ENCODE peak calls at places on chromosomes 11 and 22, in four cellular contexts. I, O, M and G are unnamed samples.

GRCh38 chr11:134575504-134576230 is 163.6 kb upstream of the B3GAT1 start:
- DNase-seq in O (no peak), I (no peak), M (no peak), G (no peak)

GRCh38 chr11:87832216-87832615 is 343.0 kb downstream of the RAB38 start:
- DNase-seq in O (no peak), I (no peak), M (no peak), G (no peak)

GRCh38 chr22:26797910-26798309 is 140.5 kb downstream of the MIAT start:
- DNase-seq in I (no peak), M (no peak), O (no peak), G (no peak)

GRCh38 chr11:95175969-95176368 is 55.0 kb downstream of the SESN3 start:
- DNase-seq in M (no peak), O (no peak), I (no peak), G (no peak)

GRCh38 chr22:28706845-28707244 is 27.2 kb upstream of the TTC28 start:
- DNase-seq in O (no peak), M (no peak), I (no peak), G (no peak)

GRCh38 chr11:7927635-7928034 is 3.4 kb downstream of the OR10A6 start:
- DNase-seq in M (peak), I (no peak), O (no peak), G (peak)

GRCh38 chr11:9972917-9973504 is 309.1 kb downstream of the SWAP70 start:
- DNase-seq in I (peak), O (no peak), M (peak), G (peak)

GRCh38 chr11:128458316-128458715 is 129.0 kb downstream of the ETS1 start:
- DNase-seq in O (no peak), M (peak), I (peak), G (peak)

GRCh38 chr11:19164230-19164855 is 37.4 kb downstream of the CSRP3 start:
- DNase-seq in O (no peak), I (no peak), M (no peak), G (no peak)

GRCh38 chr11:71173709-71174108 is 78.7 kb downstream of the SHANK2 start:
- DNase-seq in M (no peak), I (no peak), O (no peak), G (no peak)

GRCh38 chr11:11979487-11980117 is 28.8 kb downstream of the DKK3 start:
- DNase-seq in O (no peak), M (peak), I (peak), G (peak)

GRCh38 chr11:95450547-95451123 is 219.6 kb upstream of the SESN3 start:
- DNase-seq in O (no peak), I (peak), M (peak), G (peak)

GRCh38 chr22:27867958-27868737 is 50.9 kb downstream of the PITPNB start:
- DNase-seq in I (no peak), M (no peak), O (no peak), G (no peak)

GRCh38 chr11:834371-835316 is 1.9 kb downstream of the CD151 start:
- DNase-seq in M (peak), I (peak), O (peak), G (peak)

GRCh38 chr11:67041602-67042001 is 15.0 kb upstream of the RHOD start:
- DNase-seq in O (no peak), M (no peak), I (no peak), G (no peak)

GRCh38 chr22:19942886-19943664 is 1.5 kb upstream of the TXNRD2 start:
- DNase-seq in M (peak), O (peak), I (peak), G (peak)

GRCh38 chr11:126391970-126392637 is 36.6 kb downstream of the ST3GAL4 start:
- DNase-seq in I (no peak), O (peak), M (peak), G (peak)

GRCh38 chr22:27670701-27671412 is 130.7 kb downstream of the MN1 start:
- DNase-seq in M (peak), I (no peak), O (no peak), G (peak)

GRCh38 chr11:60788401-60789110 is 3.4 kb downstream of the MS4A10 start:
- DNase-seq in O (no peak), M (peak), I (no peak), G (peak)

GRCh38 chr11:79439430-79439892 is 1.4 kb downstream of the TENM4 start:
- DNase-seq in O (peak), M (peak), I (peak), G (no peak)

GRCh38 chr11:66719111-66719872 is 9.7 kb downstream of the SPTBN2 start:
- DNase-seq in M (no peak), O (no peak), I (no peak), G (no peak)

GRCh38 chr11:70029831-70030811 is 48.0 kb upstream of the ANO1 start:
- DNase-seq in O (no peak), I (no peak), M (no peak), G (no peak)

GRCh38 chr11:17188675-17189074 is 19.1 kb downstream of the PIK3C2A start:
- DNase-seq in I (no peak), M (no peak), O (no peak), G (peak)

GRCh38 chr22:28882545-28882877 is 861 bp upstream of the ZNRF3 start:
- DNase-seq in I (no peak), O (no peak), M (peak), G (peak)

GRCh38 chr11:106608677-106609076 is 409.6 kb downstream of the GUCY1A2 start:
- DNase-seq in M (peak), O (no peak), I (peak), G (peak)

GRCh38 chr11:87878373-87878779 is 296.9 kb downstream of the RAB38 start:
- DNase-seq in O (no peak), M (peak), I (peak), G (peak)

GRCh38 chr22:50469377-50470305 is 5.2 kb downstream of the SBF1 start:
- DNase-seq in M (peak), O (no peak), I (peak), G (peak)

GRCh38 chr11:3796796-3797328 is 492 bp downstream of the NUP98 start:
- DNase-seq in I (no peak), M (no peak), O (no peak), G (peak)

GRCh38 chr22:30829901-30830550 is 135.4 kb downstream of the OSBP2 start:
- DNase-seq in M (peak), I (peak), O (no peak), G (peak)

GRCh38 chr11:13229675-13230359 is 47.8 kb upstream of the BMAL1 start:
- DNase-seq in M (no peak), O (no peak), I (peak), G (no peak)

GRCh38 chr11:70491696-70492472 is 93.6 kb downstream of the CTTN start:
- DNase-seq in O (peak), I (no peak), M (no peak), G (no peak)

GRCh38 chr22:49872347-49872746 is 18.7 kb downstream of the ZBED4 start:
- DNase-seq in O (no peak), M (no peak), I (no peak), G (no peak)

GRCh38 chr11:45538939-45539338 is 126.5 kb downstream of the CHST1 start:
- DNase-seq in I (no peak), M (peak), O (no peak), G (no peak)

GRCh38 chr22:35205956-35206355 is 51.3 kb upstream of the HMGXB4 start:
- DNase-seq in M (peak), O (no peak), I (no peak), G (peak)

GRCh38 chr11:103315248-103315647 is 206.0 kb downstream of the DYNC2H1 start:
- DNase-seq in O (no peak), M (no peak), I (no peak), G (no peak)

GRCh38 chr11:104713366-104713765 is 184.9 kb downstream of the CASP12 start:
- DNase-seq in I (peak), M (peak), O (no peak), G (peak)

DNA sequence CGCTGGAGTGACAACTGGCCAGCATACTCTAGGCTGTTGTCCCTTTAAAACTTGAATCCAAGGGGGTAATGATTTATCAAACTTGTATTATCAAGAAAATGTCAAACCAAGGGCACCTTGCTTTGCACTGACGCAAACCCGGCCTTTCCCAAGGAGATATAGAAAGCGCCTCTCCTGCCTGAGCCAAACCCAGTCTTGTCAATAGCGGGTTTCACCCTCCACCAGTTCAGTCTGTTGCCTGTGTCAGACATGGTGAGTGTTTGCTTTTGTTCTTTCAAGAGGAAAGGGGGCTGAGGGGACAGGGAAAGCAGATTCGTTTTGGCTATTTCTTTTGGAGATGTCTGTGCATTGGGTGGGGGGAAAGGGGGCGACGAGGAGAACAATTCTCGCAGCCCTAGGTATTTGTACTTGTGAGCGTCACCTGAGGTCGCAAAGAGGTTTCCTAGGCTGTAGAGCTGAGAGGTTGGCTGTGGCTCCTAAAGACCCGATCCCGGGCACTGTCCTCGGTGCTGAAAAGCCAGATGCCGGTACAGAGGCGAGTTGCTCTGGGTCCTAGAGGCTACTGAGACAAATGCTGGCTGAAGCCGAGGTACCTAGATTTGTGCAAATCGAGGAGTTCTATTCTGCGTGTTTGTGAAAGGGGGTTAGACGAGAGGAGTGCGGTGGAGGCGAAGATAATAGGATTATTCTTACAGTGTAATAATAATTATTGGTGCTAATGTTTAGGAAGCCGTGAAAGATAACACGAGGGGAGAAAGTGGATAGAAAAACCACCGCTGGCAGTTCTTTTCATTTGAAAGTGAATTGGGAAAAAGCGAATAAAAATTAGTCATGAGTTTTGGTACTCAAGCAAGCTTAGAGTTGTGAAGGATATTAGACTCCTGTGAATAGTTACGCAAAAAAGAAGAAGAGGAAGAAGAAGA is at the start of gene SLC6A5:
- DNase-seq in O (peak), I (peak), M (peak), G (peak)
- H3K4me3 ChIP-seq in O (no peak), I (no peak), M (no peak), G (no peak)

GRCh38 chr11:114340311-114341131 is 44.3 kb downstream of the NNMT start:
- DNase-seq in M (peak), I (peak), O (peak), G (peak)
- TF ChIP-seq CTCF in M (peak), I (peak), O (peak), G (peak)

DNA sequence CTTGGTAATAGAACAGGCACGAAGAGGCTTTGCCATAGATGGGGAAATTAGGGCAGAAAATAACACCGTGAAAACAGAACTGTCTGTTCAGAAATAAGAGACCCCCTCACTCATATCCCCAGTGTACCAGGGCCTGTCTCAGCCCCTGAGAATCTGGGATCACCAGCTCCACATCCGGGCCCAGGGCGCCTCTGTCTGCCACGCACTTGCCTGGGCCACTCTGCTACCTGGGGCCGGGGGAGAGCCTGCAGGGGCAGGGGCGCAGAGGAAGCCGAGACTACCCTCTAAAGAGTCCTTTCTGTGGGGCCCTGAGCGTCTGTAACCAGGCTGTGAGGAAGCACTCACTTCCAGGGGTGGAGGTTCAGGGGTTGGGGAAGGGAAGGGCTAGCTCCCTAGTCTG is 19.8 kb downstream of the NECTIN1 start:
- DNase-seq in I (no peak), M (no peak), O (no peak), G (no peak)
- H3K4me3 ChIP-seq in I (no peak), M (no peak), O (no peak), G (no peak)

GRCh38 chr11:68524681-68525080 is 64.1 kb downstream of the PPP6R3 start:
- DNase-seq in M (no peak), I (no peak), O (no peak), G (no peak)

GRCh38 chr11:68524213-68524612 is 63.7 kb downstream of the PPP6R3 start:
- DNase-seq in I (no peak), M (no peak), O (no peak), G (peak)

GRCh38 chr11:68521962-68522626 is 61.5 kb downstream of the PPP6R3 start:
- DNase-seq in O (no peak), I (no peak), M (no peak), G (no peak)

GRCh38 chr11:68525320-68525719 is 64.8 kb downstream of the PPP6R3 start:
- DNase-seq in O (no peak), M (no peak), I (no peak), G (no peak)

DNA sequence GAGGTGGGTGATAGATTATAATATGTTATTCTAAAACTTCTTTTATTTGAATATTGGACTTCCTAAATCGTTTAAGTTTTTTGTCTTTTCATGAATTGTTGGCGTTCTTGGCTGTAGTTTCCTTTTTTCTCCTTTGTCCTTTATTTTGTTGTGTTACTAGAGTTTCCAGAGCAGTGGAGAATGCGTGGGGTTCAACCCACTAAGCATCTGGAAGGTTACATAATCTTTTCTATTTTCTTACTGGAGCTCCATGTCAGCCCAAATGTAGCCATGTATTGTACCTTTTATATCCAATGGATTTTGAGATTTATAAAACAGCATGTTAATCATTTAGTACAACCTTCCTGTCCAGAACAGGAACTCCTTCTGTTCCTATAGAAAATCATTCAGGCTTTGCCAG is 63.2 kb downstream of the PPP6R3 start:
- DNase-seq in M (no peak), O (no peak), I (peak), G (no peak)
- TF ChIP-seq CTCF in M (no peak), O (no peak), I (no peak), G (no peak)

DNA sequence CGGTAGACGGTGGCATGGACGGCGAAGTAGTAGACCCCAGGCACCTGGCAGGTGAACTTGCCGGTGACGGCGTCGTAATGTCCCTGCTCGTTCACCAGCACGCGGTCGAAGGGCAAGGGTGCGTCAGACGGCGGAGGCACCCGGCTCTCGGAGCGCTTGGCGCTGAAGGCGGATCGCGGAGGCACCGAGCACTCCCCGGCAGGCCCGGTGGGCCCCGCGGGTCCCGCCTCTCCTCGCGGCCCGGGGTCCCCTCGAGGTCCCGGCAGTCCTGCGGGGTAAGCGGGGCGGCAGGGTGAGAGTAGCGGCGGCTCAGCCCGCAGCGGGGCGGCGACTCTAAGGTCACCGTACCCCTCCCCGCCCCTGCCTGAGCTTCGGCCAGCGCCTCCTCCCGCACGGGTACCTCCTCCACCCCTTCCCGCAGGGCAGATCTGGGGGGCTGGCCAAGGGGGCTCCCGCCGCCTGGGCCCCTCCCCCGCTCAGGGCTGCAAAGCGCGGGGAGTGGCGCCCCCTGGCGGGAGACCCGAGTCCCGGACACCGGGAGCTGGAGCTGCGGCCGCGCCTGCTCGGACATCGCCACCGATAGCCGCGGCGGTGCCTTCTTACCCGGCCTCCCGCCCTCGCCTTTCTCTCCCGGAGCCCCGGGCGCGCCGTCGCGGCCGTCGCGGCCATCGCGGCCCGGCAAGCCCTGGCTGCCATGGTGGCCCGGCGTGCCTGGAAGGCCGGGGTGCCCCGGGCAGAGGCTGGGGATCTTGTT is 925 bp downstream of the C1QTNF5 start:
- DNase-seq in I (peak), M (peak), O (peak), G (peak)
- H3K4me3 ChIP-seq in I (peak), M (peak), O (peak), G (peak)

GRCh38 chr11:123741159-123741951 is at the start of gene ZNF202:
- DNase-seq in I (peak), M (peak), O (peak), G (peak)
- TF ChIP-seq CTCF in I (peak), M (no peak), O (no peak), G (no peak)

GRCh38 chr11:47354913-47355282 is 2.4 kb upstream of the MYBPC3 start:
- DNase-seq in M (peak), I (no peak), O (no peak), G (no peak)
- H3K4me3 ChIP-seq in M (peak), I (peak), O (peak), G (no peak)

GRCh38 chr11:63508745-63509144 is 2.9 kb downstream of the LGALS12 start:
- DNase-seq in M (no peak), O (no peak), I (no peak), G (no peak)

GRCh38 chr11:63510360-63511130 is 4.7 kb downstream of the LGALS12 start:
- DNase-seq in M (peak), O (peak), I (peak), G (peak)

GRCh38 chr11:63504933-63505586 is 824 bp upstream of the LGALS12 start:
- DNase-seq in M (peak), I (no peak), O (peak), G (peak)

GRCh38 chr11:63505857-63506528 is at the start of gene LGALS12:
- DNase-seq in I (no peak), M (peak), O (no peak), G (peak)

DNA sequence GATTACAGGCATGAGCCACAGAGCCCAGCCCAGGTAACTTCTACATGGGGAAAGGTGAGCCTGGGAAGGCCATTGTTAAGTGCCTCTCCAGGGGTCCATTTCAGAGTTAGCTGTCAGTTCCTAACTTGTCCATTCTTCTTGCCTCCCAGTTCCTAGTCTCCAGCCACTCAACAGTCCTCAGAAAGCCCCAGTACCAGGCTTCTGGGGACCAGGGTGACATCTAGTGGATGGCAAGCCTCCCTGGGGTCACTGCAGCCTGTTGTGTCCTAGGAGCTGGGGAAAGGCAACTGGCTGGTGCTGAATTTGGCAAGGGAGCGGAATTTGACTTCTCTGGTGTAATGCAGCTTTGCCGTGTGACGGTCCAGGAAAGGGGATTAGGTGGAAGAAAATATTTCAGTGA is 2.1 kb downstream of the LGALS12 start:
- DNase-seq in I (no peak), O (no peak), M (peak), G (no peak)
- TF ChIP-seq CTCF in I (peak), O (no peak), M (peak), G (peak)

GRCh38 chr22:37545703-37546435 is 14.4 kb upstream of the CDC42EP1 start:
- DNase-seq in O (peak), M (peak), I (peak), G (peak)
- H3K4me3 ChIP-seq in O (peak), M (no peak), I (peak), G (peak)

GRCh38 chr11:85590848-85591483 is 36.2 kb downstream of the DLG2 start:
- DNase-seq in I (peak), M (peak), O (no peak), G (peak)
- TF ChIP-seq CTCF in I (no peak), M (no peak), O (no peak), G (no peak)